ENCODE peak calls at places on chromosomes 12 and 14, in five cellular contexts. Q is uterus; A is fibroblast of lung; H is heart right ventricle; Z is effector memory CD4-positive, alpha-beta T cell. D is an unnamed sample.

GRCh38 chr12:130460611-130461478 is 123.2 kb downstream of the PIWIL1 start:
- DNase-seq in Q (no peak), A (no peak), H (no peak), Z (no peak), D (no peak)

GRCh38 chr14:81268016-81268416 is 47.3 kb upstream of the GTF2A1 start:
- DNase-seq in Q (no peak), A (no peak), H (no peak), Z (no peak), D (peak; percentile 10)

GRCh38 chr12:15522574-15523187 is 200.4 kb downstream of the PTPRO start:
- DNase-seq in Q (no peak), A (peak; percentile 76), H (no peak), Z (no peak), D (no peak)

GRCh38 chr12:104750061-104750460 is 208.0 kb downstream of the SLC41A2 start:
- DNase-seq in Q (no peak), A (peak; percentile 47), H (no peak), Z (no peak), D (no peak)

GRCh38 chr12:176321-177181 is 37.4 kb downstream of the SLC6A12 start:
- DNase-seq in Q (no peak), A (peak; percentile 29), H (no peak), Z (no peak), D (no peak)

GRCh38 chr14:81192594-81192993 is 28.2 kb downstream of the GTF2A1 start:
- DNase-seq in Q (no peak), A (no peak), H (no peak), Z (no peak), D (no peak)

GRCh38 chr12:39412210-39412609 is 30.7 kb downstream of the KIF21A start:
- DNase-seq in Q (no peak), A (no peak), H (no peak), Z (no peak), D (no peak)

GRCh38 chr14:58884442-58884841 is 246.7 kb downstream of the DACT1 start:
- DNase-seq in Q (no peak), A (no peak), H (no peak), Z (no peak), D (no peak)

GRCh38 chr14:104118006-104118844 is 20.2 kb upstream of the KIF26A start:
- DNase-seq in Q (no peak), A (no peak), H (peak; percentile 7), Z (no peak), D (no peak)

GRCh38 chr12:105357162-105357691 is 26.7 kb downstream of the C12orf75 start:
- DNase-seq in Q (no peak), A (no peak), H (no peak), Z (no peak), D (peak; percentile 46)

GRCh38 chr12:91078501-91078900 is 20.7 kb upstream of the KERA start:
- DNase-seq in Q (no peak), A (no peak), H (no peak), Z (no peak), D (no peak)

GRCh38 chr12:115722181-115722580 is 555.3 kb downstream of the MED13L start:
- DNase-seq in Q (no peak), A (no peak), H (no peak), Z (no peak), D (no peak)

GRCh38 chr12:43148711-43149110 is 403.3 kb downstream of the ADAMTS20 start:
- DNase-seq in Q (no peak), A (no peak), H (no peak), Z (no peak), D (no peak)

GRCh38 chr12:101743724-101744472 is 4.6 kb upstream of the SYCP3 start:
- DNase-seq in Q (no peak), A (no peak), H (no peak), Z (no peak), D (no peak)

GRCh38 chr14:44962573-44963528 is 861 bp downstream of the TOGARAM1 start:
- DNase-seq in Q (peak; percentile 53), A (peak; percentile 50), H (peak; percentile 60), Z (no peak), D (no peak)

GRCh38 chr12:123142948-123143752 is 7.7 kb downstream of the PITPNM2 start:
- DNase-seq in Q (no peak), A (no peak), H (no peak), Z (no peak), D (no peak)

GRCh38 chr12:65123435-65124063 is 2.4 kb upstream of the WIF1 start:
- DNase-seq in Q (no peak), A (peak; percentile 55), H (no peak), Z (no peak), D (peak; percentile 53)

GRCh38 chr12:57726884-57727757 is 11.4 kb downstream of the AGAP2 start:
- DNase-seq in Q (peak; percentile 52), A (peak; percentile 52), H (peak; percentile 65), Z (no peak), D (no peak)

GRCh38 chr12:1562813-1563412 is 31.5 kb downstream of the FBXL14 start:
- DNase-seq in Q (no peak), A (no peak), H (no peak), Z (no peak), D (no peak)

GRCh38 chr12:11555743-11556625 is 93.5 kb upstream of the ETV6 start:
- DNase-seq in Q (no peak), A (no peak), H (no peak), Z (no peak), D (no peak)

GRCh38 chr12:89228466-89228865 is 123.8 kb downstream of the DUSP6 start:
- DNase-seq in Q (no peak), A (no peak), H (no peak), Z (no peak), D (no peak)

GRCh38 chr12:65156366-65156831 is 13.0 kb upstream of the LEMD3 start:
- DNase-seq in Q (no peak), A (no peak), H (no peak), Z (no peak), D (peak; percentile 61)

GRCh38 chr12:48815281-48816110 is 2.8 kb upstream of the CACNB3 start:
- DNase-seq in Q (peak; percentile 82), A (peak; percentile 87), H (peak; percentile 75), Z (no peak), D (peak; percentile 18)

GRCh38 chr12:15772405-15773018 is 16.7 kb downstream of the EPS8 start:
- DNase-seq in Q (no peak), A (peak; percentile 53), H (no peak), Z (no peak), D (no peak)

GRCh38 chr14:55136868-55137785 is 8.1 kb downstream of the LGALS3 start:
- DNase-seq in Q (peak; percentile 89), A (peak; percentile 89), H (peak; percentile 77), Z (no peak), D (no peak)

GRCh38 chr12:112843272-112843671 is 51.7 kb downstream of the RPH3A start:
- DNase-seq in Q (no peak), A (no peak), H (no peak), Z (no peak), D (no peak)

GRCh38 chr14:31945074-31945613 is 132.0 kb upstream of the ARHGAP5 start:
- DNase-seq in Q (no peak), A (no peak), H (no peak), Z (peak; percentile 5), D (no peak)

GRCh38 chr14:68391292-68392014 is 401.4 kb downstream of the ZFP36L1 start:
- DNase-seq in Q (peak; percentile 51), A (peak; percentile 65), H (no peak), Z (no peak), D (no peak)

GRCh38 chr12:116244001-116244400 is 33.5 kb downstream of the MED13L start:
- DNase-seq in Q (no peak), A (peak; percentile 33), H (no peak), Z (no peak), D (no peak)

GRCh38 chr12:100868487-100868886 is 73.9 kb downstream of the ANO4 start:
- DNase-seq in Q (no peak), A (peak; percentile 25), H (no peak), Z (no peak), D (no peak)

GRCh38 chr14:100778078-100778927 is 47.6 kb upstream of the MEG3 start:
- DNase-seq in Q (no peak), A (no peak), H (no peak), Z (no peak), D (no peak)

GRCh38 chr12:13503094-13503835 is 306.7 kb downstream of the EMP1 start:
- DNase-seq in Q (no peak), A (no peak), H (no peak), Z (no peak), D (no peak)

GRCh38 chr12:52903855-52904508 is 894 bp downstream of the KRT8 start:
- DNase-seq in Q (peak; percentile 46), A (peak; percentile 40), H (peak; percentile 56), Z (no peak), D (peak; percentile 19)

GRCh38 chr12:107458163-107458562 is 227.4 kb upstream of the PWP1 start:
- DNase-seq in Q (no peak), A (peak; percentile 16), H (peak; percentile 21), Z (no peak), D (no peak)

GRCh38 chr12:45518516-45519235 is 210.8 kb upstream of the ARID2 start:
- DNase-seq in Q (no peak), A (no peak), H (no peak), Z (peak; percentile 41), D (peak; percentile 24)

GRCh38 chr12:20280515-20280914 is 87.8 kb upstream of the PDE3A start:
- DNase-seq in Q (no peak), A (no peak), H (no peak), Z (no peak), D (no peak)

DNA sequence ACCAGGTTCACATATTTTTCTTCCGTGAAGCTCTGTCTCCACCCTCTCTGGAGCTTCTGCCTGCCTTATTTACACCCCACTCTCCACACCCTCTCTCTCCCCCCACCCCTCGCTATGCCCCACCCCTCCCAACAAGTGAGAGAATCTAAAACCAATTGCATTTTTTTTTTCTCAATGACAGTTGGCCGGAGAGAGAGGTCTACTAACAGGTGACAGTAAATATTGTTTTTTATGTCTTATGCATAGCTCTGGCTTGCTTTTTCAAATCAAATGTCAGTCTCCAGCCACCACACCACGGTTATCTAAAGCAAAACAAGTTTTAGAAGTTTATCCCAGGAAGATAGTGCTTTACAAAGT is at the start of gene KCNC2:
- DNase-seq in Q (no peak), A (no peak), H (no peak), Z (no peak), D (no peak)
- H3K27me3 ChIP-seq in Q (peaks cover 8% of the 10 kb centered on the region), A (peaks cover 28% of the 10 kb centered on the region), H (peaks cover 55% of the 10 kb centered on the region), Z (peaks cover 34% of the 10 kb centered on the region), D (peaks cover 7% of the 10 kb centered on the region)

GRCh38 chr12:26857465-26858176 is 24.6 kb upstream of the ITPR2 start:
- DNase-seq in Q (no peak), A (no peak), H (no peak), Z (no peak), D (no peak)

GRCh38 chr12:26848156-26848825 is 15.3 kb upstream of the ITPR2 start:
- DNase-seq in Q (no peak), A (peak; percentile 56), H (no peak), Z (no peak), D (no peak)

GRCh38 chr12:26855337-26856089 is 22.5 kb upstream of the ITPR2 start:
- DNase-seq in Q (no peak), A (no peak), H (no peak), Z (no peak), D (no peak)

GRCh38 chr12:26853303-26854027 is 20.5 kb upstream of the ITPR2 start:
- DNase-seq in Q (peak; percentile 50), A (peak; percentile 67), H (peak; percentile 61), Z (peak; percentile 50), D (peak; percentile 45)

GRCh38 chr12:26854028-26854387 is 21.0 kb upstream of the ITPR2 start:
- DNase-seq in Q (no peak), A (no peak), H (no peak), Z (no peak), D (no peak)
- H3K27me3 ChIP-seq in Q (no peaks in the 10 kb centered on the region), A (no peaks in the 10 kb centered on the region), H (no peaks in the 10 kb centered on the region), Z (no peaks in the 10 kb centered on the region), D (peaks cover 15% of the 10 kb centered on the region)

GRCh38 chr14:105851716-105852377 is 325.5 kb downstream of the TMEM121 start:
- DNase-seq in Q (peak; percentile 2), A (no peak), H (no peak), Z (no peak), D (no peak)
- H3K27me3 ChIP-seq in Q (no peaks in the 10 kb centered on the region), A (no peaks in the 10 kb centered on the region), H (peaks cover 4% of the 10 kb centered on the region), Z (no peaks in the 10 kb centered on the region), D (no peaks in the 10 kb centered on the region)

GRCh38 chr14:28759056-28759657 is 7.4 kb upstream of the FOXG1 start:
- DNase-seq in Q (no peak), A (no peak), H (no peak), Z (no peak), D (no peak)
- H3K27me3 ChIP-seq in Q (peaks cover 90% of the 10 kb centered on the region), A (peaks cover 79% of the 10 kb centered on the region), H (peaks cover 100% of the 10 kb centered on the region), Z (peaks cover 3% of the 10 kb centered on the region), D (peaks cover 25% of the 10 kb centered on the region)

D was measured in CD4-positive, CD25-positive, alpha-beta regulatory T cell.